ENCODE peak calls at places on chromosome 5, in nine cellular contexts. Q is PC-9, R is MG63, A is psoas muscle, L is neural progenitor cell, G is left ventricle myocardium inferior, S is heart right ventricle, V is aorta, N is endothelial cell of umbilical vein. D is an unnamed sample.

GRCh38 chr5:144142030-144142825 is 28.2 kb downstream of the YIPF5 start:
- DNase-seq in R (no peak), S (no peak), V (no peak), A (no peak), N (peak; percentile 68), Q (peak; percentile 11), G (no peak), L (peak; percentile 65), D (peak; percentile 16)

GRCh38 chr5:176573564-176574296 is 24.6 kb downstream of the CDHR2 start:
- DNase-seq in R (peak; percentile 56), N (peak; percentile 45), G (peak; percentile 70), A (peak; percentile 69), Q (peak; percentile 62), S (peak; percentile 78), L (peak; percentile 75), V (peak; percentile 71), D (peak; percentile 96)

GRCh38 chr5:176648467-176649194 is 1.3 kb downstream of the TSPAN17 start:
- DNase-seq in V (no peak), S (no peak), N (no peak), G (no peak), L (no peak), Q (no peak), A (no peak), R (no peak), D (peak; percentile 44)

GRCh38 chr5:146574713-146575112 is 58.7 kb upstream of the GPR151 start:
- DNase-seq in V (no peak), Q (no peak), N (no peak), A (no peak), R (no peak), L (no peak), G (no peak), S (no peak), D (no peak)

GRCh38 chr5:33313150-33313549 is 127.6 kb upstream of the TARS1 start:
- DNase-seq in A (no peak), Q (peak; percentile 73), G (no peak), N (peak; percentile 60), R (peak; percentile 68), S (no peak), L (no peak), V (no peak), D (no peak)

GRCh38 chr5:172771439-172772111 is 580 bp upstream of the DUSP1 start:
- DNase-seq in L (no peak), S (no peak), R (peak; percentile 66), V (no peak), N (no peak), G (no peak), A (no peak), Q (peak; percentile 53), D (no peak)

GRCh38 chr5:52893863-52894262 is 95.3 kb upstream of the ITGA2 start:
- DNase-seq in Q (no peak), R (no peak), N (no peak), L (no peak), G (no peak), V (no peak), A (no peak), S (no peak), D (no peak)

GRCh38 chr5:122101636-122102285 is 23.7 kb upstream of the LOX start:
- DNase-seq in A (no peak), V (no peak), S (no peak), R (no peak), L (peak; percentile 43), G (no peak), Q (no peak), N (peak; percentile 64), D (no peak)

GRCh38 chr5:42495908-42496307 is 72.7 kb downstream of the GHR start:
- DNase-seq in Q (no peak), G (no peak), S (no peak), V (no peak), N (no peak), R (peak; percentile 11), A (no peak), L (no peak), D (no peak)

GRCh38 chr5:10503321-10503720 is 60.5 kb upstream of the ANKRD33B start:
- DNase-seq in V (no peak), Q (no peak), R (no peak), G (peak; percentile 47), S (peak; percentile 51), N (no peak), A (no peak), L (no peak), D (no peak)

GRCh38 chr5:140145818-140146522 is 20.2 kb downstream of the IGIP start:
- DNase-seq in L (peak; percentile 91), G (peak; percentile 77), R (no peak), Q (peak; percentile 65), V (peak; percentile 82), N (peak; percentile 61), S (peak; percentile 82), A (peak; percentile 82), D (peak; percentile 91)
- H3K27me3 ChIP-seq in L (peaks cover 49% of the 10 kb centered on the region), G (no peaks in the 10 kb centered on the region), R (no peaks in the 10 kb centered on the region), Q (no peaks in the 10 kb centered on the region), V (no peaks in the 10 kb centered on the region), N (peaks cover 6% of the 10 kb centered on the region), S (peaks cover 29% of the 10 kb centered on the region), A (no peaks in the 10 kb centered on the region), D (peaks cover 38% of the 10 kb centered on the region)

GRCh38 chr5:72374844-72375243 is 54.7 kb downstream of the PTCD2 start:
- DNase-seq in R (no peak), G (no peak), S (no peak), A (no peak), L (no peak), Q (no peak), N (no peak), V (no peak), D (no peak)

GRCh38 chr5:72379936-72380335 is 59.8 kb downstream of the PTCD2 start:
- DNase-seq in R (no peak), G (no peak), V (no peak), N (no peak), S (no peak), A (no peak), L (no peak), Q (peak; percentile 13), D (no peak)

GRCh38 chr5:72377920-72378635 is 57.9 kb downstream of the PTCD2 start:
- DNase-seq in S (no peak), R (no peak), N (no peak), Q (peak; percentile 50), L (peak; percentile 32), V (peak; percentile 60), A (peak; percentile 62), G (peak; percentile 42), D (no peak)

GRCh38 chr5:72380491-72381274 is 60.5 kb downstream of the PTCD2 start:
- DNase-seq in G (no peak), S (no peak), R (no peak), V (peak; percentile 56), N (no peak), A (no peak), L (no peak), Q (peak; percentile 12), D (no peak)

DNA sequence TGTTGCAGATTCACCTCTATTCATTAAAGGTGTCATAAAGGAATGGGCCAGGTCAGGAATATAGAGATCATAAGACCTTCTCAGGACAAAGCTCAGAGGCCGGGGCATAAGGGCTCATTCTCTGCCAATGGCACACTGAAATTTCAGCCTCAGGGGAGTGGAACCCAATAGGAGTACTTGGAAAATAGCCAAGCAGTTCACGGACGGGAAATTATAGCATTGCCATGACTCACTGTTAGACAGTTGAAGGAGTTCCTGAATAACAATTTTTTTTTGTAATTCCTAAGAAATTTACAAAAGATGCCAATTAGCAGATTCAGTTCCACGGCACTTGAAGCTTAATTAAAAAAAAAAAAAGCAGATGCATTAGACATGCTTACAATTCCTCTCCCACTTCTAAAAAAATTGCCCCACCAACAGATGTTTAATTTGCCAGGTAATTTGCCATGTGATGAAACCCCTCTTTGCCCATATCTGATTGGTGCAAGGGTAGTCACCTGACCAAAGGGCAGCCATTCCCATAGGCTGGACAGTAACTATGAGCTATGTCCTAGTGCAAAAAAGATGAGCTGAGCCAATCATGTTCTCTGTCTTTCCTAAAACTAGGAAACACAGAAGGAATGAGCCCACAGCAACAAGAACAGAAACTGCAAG is 58.6 kb downstream of the PTCD2 start:
- DNase-seq in A (peak; percentile 34), R (peak; percentile 69), N (peak; percentile 96), V (peak; percentile 68), Q (peak; percentile 73), L (no peak), S (no peak), G (no peak), D (no peak)
- H3K4me3 ChIP-seq in A (no peak overlapping the region), R (no peak overlapping the region), N (no peak overlapping the region), V (no peak overlapping the region), Q (no peak overlapping the region), L (no peak overlapping the region), S (no peak overlapping the region), G (no peak overlapping the region), D (no peak overlapping the region)

GRCh38 chr5:63822633-63823032 is 139.6 kb downstream of the HTR1A start:
- DNase-seq in S (no peak), R (no peak), Q (no peak), N (no peak), V (no peak), L (no peak), G (no peak), A (no peak), D (no peak)
- H3K27me3 ChIP-seq in S (no peaks in the 10 kb centered on the region), R (no peaks in the 10 kb centered on the region), Q (no peaks in the 10 kb centered on the region), N (no peaks in the 10 kb centered on the region), V (no peaks in the 10 kb centered on the region), L (no peaks in the 10 kb centered on the region), G (no peaks in the 10 kb centered on the region), A (no peaks in the 10 kb centered on the region), D (no peaks in the 10 kb centered on the region)

DNA sequence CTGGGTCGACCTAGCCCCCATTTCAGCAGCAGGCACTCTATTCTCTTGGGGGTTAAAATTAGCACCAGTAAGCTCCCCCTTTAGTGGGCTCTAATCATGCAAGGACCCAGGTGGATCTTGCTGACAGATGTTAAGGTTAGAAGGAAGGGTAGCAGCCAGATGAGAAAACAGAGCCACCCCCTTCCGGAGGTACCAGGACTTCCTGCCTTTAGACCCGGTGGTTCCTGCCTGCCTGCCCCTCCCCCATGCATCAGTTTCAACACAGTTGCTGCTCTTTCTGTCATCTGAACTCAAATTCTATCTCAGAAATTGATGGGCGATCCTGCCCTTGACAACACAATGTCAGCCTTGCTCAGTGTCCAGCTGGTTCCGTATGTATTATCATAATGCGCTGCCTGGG is 287.3 kb downstream of the EBF1 start:
- DNase-seq in A (peak; percentile 22), S (no peak), Q (no peak), R (no peak), V (no peak), N (peak; percentile 13), G (peak; percentile 18), L (no peak), D (no peak)
- H3K4me3 ChIP-seq in A (no peak overlapping the region), S (no peak overlapping the region), Q (no peak overlapping the region), R (no peak overlapping the region), V (no peak overlapping the region), N (no peak overlapping the region), G (no peak overlapping the region), L (no peak overlapping the region), D (no peak overlapping the region)